ENCODE peak calls at places on chromosome 16, in eight cellular contexts. Q is fibroblast of mammary gland, H is WERI-Rb-1, C is cardiac fibroblast, E is testis, P is IMR-90, V is lower lobe of right lung, U is gastrocnemius medialis. B is an unnamed sample.
A peak's percentile ranks its signal among the peaks of the same experiment; 100 is the strongest.

GRCh38 chr16:87824016-87824990 is 45.0 kb downstream of the SLC7A5 start:
- DNase-seq in V (no peak), U (no peak), P (no peak), H (peak; percentile 28), C (no peak), E (no peak), Q (no peak), B (no peak)

GRCh38 chr16:75818491-75818890 is 92.2 kb upstream of the CPHXL start:
- DNase-seq in E (no peak), P (no peak), Q (peak; percentile 70), C (peak; percentile 9), V (no peak), H (no peak), U (no peak), B (no peak)

GRCh38 chr16:86809458-86809955 is 231.2 kb downstream of the FOXL1 start:
- DNase-seq in V (no peak), U (no peak), H (no peak), P (peak; percentile 95), E (no peak), Q (peak; percentile 87), C (peak; percentile 79), B (no peak)

GRCh38 chr16:14415291-14415690 is 214.8 kb downstream of the PARN start:
- DNase-seq in H (no peak), C (no peak), P (no peak), V (no peak), E (no peak), Q (no peak), U (no peak), B (no peak)

GRCh38 chr16:85780281-85780680 is 19.1 kb downstream of the EMC8 start:
- DNase-seq in E (no peak), P (no peak), V (no peak), C (no peak), Q (no peak), U (no peak), H (no peak), B (no peak)

GRCh38 chr16:85825326-85825725 is 25.8 kb downstream of the COX4I1 start:
- DNase-seq in E (no peak), V (peak; percentile 28), Q (no peak), H (no peak), P (no peak), U (no peak), C (no peak), B (no peak)

GRCh38 chr16:87855852-87856715 is 13.2 kb downstream of the SLC7A5 start:
- DNase-seq in P (peak; percentile 56), U (peak; percentile 77), H (no peak), Q (peak; percentile 17), C (peak; percentile 62), E (no peak), V (peak; percentile 82), B (peak; percentile 56)

GRCh38 chr16:391885-392335 is 5.1 kb upstream of the NME4 start:
- DNase-seq in P (peak; percentile 83), C (peak; percentile 89), E (peak; percentile 74), V (no peak), H (peak; percentile 79), U (peak; percentile 55), Q (peak; percentile 92), B (no peak)

GRCh38 chr16:19105891-19106624 is 7.7 kb upstream of the ITPRIPL2 start:
- DNase-seq in H (no peak), E (no peak), Q (no peak), P (peak; percentile 34), C (no peak), U (no peak), V (no peak), B (no peak)

GRCh38 chr16:87145181-87146176 is 171.7 kb downstream of the C16orf95 start:
- DNase-seq in H (no peak), U (no peak), C (peak; percentile 94), E (no peak), V (no peak), Q (peak; percentile 83), P (peak; percentile 46), B (no peak)

GRCh38 chr16:5042574-5043171 is 8.9 kb upstream of the NAGPA start:
- DNase-seq in H (no peak), Q (peak; percentile 49), V (no peak), C (no peak), E (no peak), U (no peak), P (peak; percentile 60), B (no peak)

GRCh38 chr16:588639-588888 is 1.3 kb upstream of the RAB40C start:
- DNase-seq in Q (peak; percentile 72), H (peak; percentile 37), U (peak; percentile 50), E (peak; percentile 55), C (peak; percentile 75), P (peak; percentile 80), V (peak; percentile 79), B (no peak)

GRCh38 chr16:77760800-77761199 is 27.6 kb upstream of the VAT1L start:
- DNase-seq in U (no peak), C (no peak), V (no peak), Q (no peak), E (no peak), H (no peak), P (peak; percentile 44), B (no peak)

GRCh38 chr16:84387021-84387420 is 18.7 kb downstream of the ATP2C2 start:
- DNase-seq in Q (no peak), C (no peak), H (no peak), P (no peak), V (no peak), U (no peak), E (no peak), B (no peak)

DNA sequence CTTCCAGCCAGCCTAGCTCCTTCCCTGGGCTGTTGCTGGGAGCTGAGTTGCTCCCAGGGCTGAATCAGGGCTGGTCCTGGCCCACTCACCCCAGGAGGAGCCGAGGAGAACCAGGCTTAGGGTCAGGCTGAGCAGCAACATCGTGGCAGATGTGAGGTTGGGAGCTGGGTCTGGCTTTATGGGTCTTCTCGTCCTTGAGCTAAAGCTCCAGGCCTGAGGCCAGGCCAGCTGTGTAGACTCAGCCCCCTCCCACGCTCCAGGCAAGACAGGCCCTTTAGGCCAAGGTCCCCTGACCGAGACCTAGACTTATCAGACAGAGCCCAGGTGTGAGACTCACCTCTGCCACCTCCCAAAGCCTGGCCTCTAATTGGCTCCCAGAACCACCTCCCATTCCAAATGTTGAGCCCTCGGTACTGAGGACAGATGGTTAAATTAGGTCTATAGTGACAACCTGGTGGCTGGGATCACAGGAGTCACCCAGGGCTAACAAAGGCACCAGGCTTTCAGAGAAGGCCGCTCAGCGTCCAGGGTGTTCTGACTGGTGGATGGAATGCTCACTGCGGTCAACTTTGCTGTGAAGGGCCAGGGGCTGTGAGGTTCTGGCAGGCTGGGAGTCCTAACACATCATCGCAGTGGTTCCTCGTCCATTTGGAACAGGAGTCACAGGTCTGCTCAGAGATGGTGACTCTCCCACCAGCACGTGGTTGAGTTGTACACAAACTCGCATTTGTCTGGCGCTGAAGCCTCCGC is at the start of gene CTRL:
- DNase-seq in Q (no peak), U (no peak), C (no peak), V (no peak), P (no peak), E (no peak), H (no peak), B (no peak)
- TF ChIP-seq CTCF in Q (peak; percentile 12), U (no peak), C (peak; percentile 27), V (no peak), P (no peak), E (no peak), H (peak; percentile 31), B (no peak)

DNA sequence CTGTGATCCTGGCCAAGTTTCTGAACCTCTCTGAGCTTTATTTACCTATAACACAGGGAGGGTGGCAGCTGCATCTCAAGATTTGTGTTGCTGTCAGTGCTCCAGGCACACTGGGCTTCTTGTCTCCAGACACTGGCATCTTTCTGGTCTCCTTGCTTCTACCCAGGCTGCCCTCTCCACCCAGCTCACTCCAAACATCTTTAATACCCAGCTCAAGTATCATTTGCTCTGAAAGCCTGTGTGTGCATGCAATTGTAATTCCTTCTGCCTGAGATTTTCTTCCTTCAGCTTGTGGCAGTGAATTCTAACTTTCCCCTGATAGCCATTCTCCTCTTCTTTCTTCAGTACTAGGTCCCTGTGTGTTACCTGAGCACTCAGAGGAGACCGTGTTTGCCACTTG is 50.7 kb upstream of the USP7 start:
- DNase-seq in V (no peak), U (no peak), E (no peak), C (no peak), Q (no peak), P (no peak), H (no peak), B (no peak)
- H3K4me3 ChIP-seq in V (no peak overlapping the region), U (no peak overlapping the region), E (no peak overlapping the region), C (no peak overlapping the region), Q (no peak overlapping the region), P (no peak overlapping the region), H (no peak overlapping the region), B (no peak overlapping the region)

GRCh38 chr16:2428787-2429036 is 535 bp upstream of the CCNF start:
- DNase-seq in H (no peak), E (no peak), P (no peak), C (no peak), V (no peak), Q (no peak), U (no peak), B (no peak)

GRCh38 chr16:2432286-2432685 is 3.0 kb downstream of the CCNF start:
- DNase-seq in E (no peak), U (no peak), P (no peak), C (no peak), Q (no peak), H (no peak), V (no peak), B (no peak)

GRCh38 chr16:2428051-2428786 is 1.0 kb upstream of the CCNF start:
- DNase-seq in P (no peak), E (peak; percentile 57), V (no peak), C (peak; percentile 31), H (peak; percentile 75), Q (peak; percentile 35), U (no peak), B (peak; percentile 33)

GRCh38 chr16:2429037-2429770 is at the start of gene CCNF:
- DNase-seq in V (peak; percentile 97), H (peak; percentile 99), E (peak; percentile 98), U (peak; percentile 97), C (peak; percentile 94), Q (peak; percentile 89), P (peak; percentile 92), B (peak; percentile 99)

DNA sequence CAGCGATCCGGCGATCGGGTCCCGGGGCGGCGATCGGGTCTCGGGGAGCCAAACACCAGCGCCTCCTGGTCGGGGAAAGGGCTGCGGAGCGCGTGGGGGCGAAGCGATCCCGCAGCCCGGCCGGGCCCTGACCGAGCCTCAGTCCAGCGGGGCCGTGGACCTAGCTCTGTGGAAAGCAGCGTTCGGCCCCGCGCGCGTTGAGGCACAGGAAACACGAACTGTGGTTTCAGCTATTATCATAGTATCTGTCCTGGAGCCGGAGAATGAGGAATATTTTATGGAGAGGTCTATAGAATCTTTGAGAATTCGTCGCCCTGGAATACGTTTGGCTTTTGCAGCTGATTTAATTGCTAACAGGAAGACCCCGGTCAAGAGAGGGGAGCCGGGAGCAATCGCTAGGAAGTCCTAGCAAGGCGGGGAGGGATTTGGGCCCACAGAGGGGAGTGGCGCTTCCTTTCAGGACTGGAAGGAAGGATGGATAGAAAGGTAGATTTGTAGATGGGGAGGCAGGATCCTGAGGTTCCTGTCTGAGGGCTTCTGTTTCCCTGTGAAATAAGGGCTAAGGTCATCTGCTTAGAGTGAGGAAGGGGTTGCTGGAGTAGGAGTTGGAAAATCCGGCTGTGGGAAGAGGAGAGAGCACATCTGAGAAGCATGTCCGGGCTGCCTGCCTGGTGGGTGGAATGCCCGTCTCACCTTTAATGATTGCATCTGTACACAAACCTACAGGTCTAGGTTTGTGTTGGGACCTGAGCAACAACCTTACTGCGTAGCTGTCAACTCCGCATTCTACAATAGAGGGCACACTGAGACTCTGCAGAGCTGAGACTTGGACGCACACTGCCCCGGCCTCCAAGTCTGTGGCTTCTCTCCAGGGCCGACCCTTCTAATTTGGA is 770 bp downstream of the CCNF start:
- DNase-seq in E (peak; percentile 35), P (peak; percentile 19), C (peak; percentile 26), Q (no peak), U (no peak), H (no peak), V (no peak), B (no peak)
- TF ChIP-seq CTCF in E (no peak), P (no peak), C (no peak), Q (peak; percentile 8), U (no peak), H (no peak), V (no peak), B (peak; percentile 13)

GRCh38 chr16:11744075-11744470 is 1.4 kb upstream of the TXNDC11 start:
- DNase-seq in P (no peak), C (no peak), E (no peak), H (peak; percentile 11), Q (no peak), V (no peak), U (no peak), B (no peak)
- H3K4me3 ChIP-seq in P (no peak overlapping the region), C (no peak overlapping the region), E (no peak overlapping the region), H (no peak overlapping the region), Q (no peak overlapping the region), V (no peak overlapping the region), U (no peak overlapping the region), B (no peak overlapping the region)